ENCODE peak calls at places on chromosomes 3 and 15, in six cellular contexts. G is HFF-Myc, U is progenitor cell of endocrine pancreas, L is cardiac muscle cell, V is mesothelial cell of epicardium, W is fibroblast of villous mesenchyme. E is an unnamed sample.
A peak's percentile ranks its signal among the peaks of the same experiment; 100 is the strongest.

GRCh38 chr15:69854521-69855171 is 243.1 kb downstream of the TLE3 start:
- DNase-seq in G (no peak), U (no peak), L (peak; percentile 95), V (no peak), W (peak; percentile 81), E (no peak)

GRCh38 chr3:18124501-18124900 is 300.6 kb downstream of the SATB1 start:
- DNase-seq in G (peak; percentile 31), U (no peak), L (peak; percentile 60), V (no peak), W (peak; percentile 5), E (no peak)

GRCh38 chr15:73991726-73992593 is at the start of gene STOML1:
- DNase-seq in G (peak; percentile 44), U (peak; percentile 95), L (peak; percentile 97), V (peak; percentile 87), W (peak; percentile 94), E (peak; percentile 82)

GRCh38 chr15:62165029-62165792 is at the start of gene C2CD4B:
- DNase-seq in G (no peak), U (peak; percentile 41), L (peak; percentile 50), V (no peak), W (no peak), E (no peak)

GRCh38 chr3:50607271-50608091 is 4.1 kb downstream of the CISH start:
- DNase-seq in G (no peak), U (no peak), L (no peak), V (no peak), W (no peak), E (no peak)

GRCh38 chr15:31238369-31238768 is 88.3 kb upstream of the KLF13 start:
- DNase-seq in G (no peak), U (no peak), L (no peak), V (no peak), W (no peak), E (no peak)

GRCh38 chr3:68057637-68058320 is 403.4 kb upstream of the SUCLG2 start:
- DNase-seq in G (no peak), U (no peak), L (no peak), V (no peak), W (no peak), E (no peak)

GRCh38 chr3:195095035-195095703 is 175.8 kb downstream of the XXYLT1 start:
- DNase-seq in G (no peak), U (no peak), L (no peak), V (no peak), W (peak; percentile 13), E (peak; percentile 70)

GRCh38 chr3:113278599-113278955 is 67.2 kb downstream of the BOC start:
- DNase-seq in G (no peak), U (no peak), L (no peak), V (no peak), W (no peak), E (no peak)

GRCh38 chr3:98903099-98903498 is 1.6 kb upstream of the DCBLD2 start:
- DNase-seq in G (no peak), U (no peak), L (no peak), V (no peak), W (no peak), E (no peak)

GRCh38 chr15:76418352-76419140 is 82.0 kb downstream of the ISL2 start:
- DNase-seq in G (no peak), U (no peak), L (no peak), V (no peak), W (no peak), E (no peak)

GRCh38 chr3:65666426-65667091 is 372.2 kb downstream of the MAGI1 start:
- DNase-seq in G (no peak), U (no peak), L (peak; percentile 11), V (no peak), W (no peak), E (no peak)

GRCh38 chr3:147360936-147361670 is 45.2 kb downstream of the ZIC4 start:
- DNase-seq in G (no peak), U (no peak), L (no peak), V (no peak), W (no peak), E (no peak)

GRCh38 chr3:159897331-159898075 is 91.1 kb upstream of the IL12A start:
- DNase-seq in G (no peak), U (no peak), L (peak; percentile 89), V (no peak), W (peak; percentile 93), E (no peak)

GRCh38 chr3:151971814-151972579 is 98.6 kb downstream of the SUCNR1 start:
- DNase-seq in G (no peak), U (no peak), L (no peak), V (no peak), W (no peak), E (no peak)

GRCh38 chr3:149968216-149968615 is 2.5 kb downstream of the PFN2 start:
- DNase-seq in G (no peak), U (no peak), L (no peak), V (no peak), W (no peak), E (no peak)

GRCh38 chr3:170226426-170226960 is 4.3 kb downstream of the PRKCI start:
- DNase-seq in G (no peak), U (no peak), L (peak; percentile 32), V (no peak), W (peak; percentile 25), E (no peak)

GRCh38 chr15:57541805-57542504 is 49.7 kb upstream of the MYZAP start:
- DNase-seq in G (peak; percentile 36), U (peak; percentile 47), L (peak; percentile 86), V (no peak), W (peak; percentile 79), E (no peak)

GRCh38 chr3:190446492-190447301 is 3.0 kb downstream of the TMEM207 start:
- DNase-seq in G (no peak), U (no peak), L (no peak), V (no peak), W (peak; percentile 13), E (no peak)

GRCh38 chr15:42385206-42385979 is 26.1 kb downstream of the CAPN3 start:
- DNase-seq in G (no peak), U (peak; percentile 38), L (peak; percentile 76), V (no peak), W (peak; percentile 54), E (no peak)

GRCh38 chr15:89196994-89197393 is 24.4 kb downstream of the RLBP1 start:
- DNase-seq in G (no peak), U (no peak), L (no peak), V (no peak), W (no peak), E (no peak)

GRCh38 chr3:52317601-52318000 is 1.5 kb downstream of the DNAH1 start:
- DNase-seq in G (no peak), U (peak; percentile 45), L (peak; percentile 50), V (peak; percentile 58), W (peak; percentile 32), E (no peak)

GRCh38 chr15:48109856-48110531 is 10.8 kb upstream of the SLC24A5 start:
- DNase-seq in G (no peak), U (no peak), L (no peak), V (no peak), W (no peak), E (no peak)

GRCh38 chr15:77702211-77702957 is 69.7 kb upstream of the LINGO1 start:
- DNase-seq in G (no peak), U (peak; percentile 62), L (peak; percentile 49), V (peak; percentile 55), W (peak; percentile 22), E (no peak)

GRCh38 chr15:96969892-96970710 is 639.6 kb downstream of the NR2F2 start:
- DNase-seq in G (no peak), U (no peak), L (no peak), V (no peak), W (no peak), E (no peak)
- TF ChIP-seq CTCF in G (no peak), U (no peak), L (no peak), V (no peak), W (no peak), E (no peak)

GRCh38 chr3:175176556-175176955 is 317.4 kb downstream of the NAALADL2 start:
- DNase-seq in G (no peak), U (no peak), L (no peak), V (no peak), W (no peak), E (no peak)

GRCh38 chr3:175184392-175184791 is 325.3 kb downstream of the NAALADL2 start:
- DNase-seq in G (no peak), U (no peak), L (no peak), V (no peak), W (no peak), E (no peak)

GRCh38 chr3:175179055-175179454 is 319.9 kb downstream of the NAALADL2 start:
- DNase-seq in G (no peak), U (no peak), L (no peak), V (no peak), W (no peak), E (no peak)
- TF ChIP-seq CTCF in G (no peak), U (no peak), L (no peak), V (no peak), W (no peak), E (no peak)

GRCh38 chr3:128585974-128586373 is 64.6 kb downstream of the RPN1 start:
- DNase-seq in G (no peak), U (no peak), L (no peak), V (no peak), W (no peak), E (no peak)

GRCh38 chr3:128585189-128585588 is 65.4 kb downstream of the RPN1 start:
- DNase-seq in G (no peak), U (no peak), L (no peak), V (no peak), W (no peak), E (no peak)

GRCh38 chr3:128581566-128581965 is 69.1 kb downstream of the RPN1 start:
- DNase-seq in G (no peak), U (no peak), L (no peak), V (no peak), W (no peak), E (no peak)

GRCh38 chr3:128587391-128587790 is 63.2 kb downstream of the RPN1 start:
- DNase-seq in G (no peak), U (no peak), L (no peak), V (no peak), W (no peak), E (no peak)

GRCh38 chr3:128584412-128585020 is 66.1 kb downstream of the RPN1 start:
- DNase-seq in G (peak; percentile 41), U (peak; percentile 31), L (peak; percentile 85), V (no peak), W (peak; percentile 74), E (no peak)
- TF ChIP-seq CTCF in G (peak; percentile 79), U (peak; percentile 65), L (peak; percentile 87), V (peak; percentile 35), W (peak; percentile 83), E (peak; percentile 56)

DNA sequence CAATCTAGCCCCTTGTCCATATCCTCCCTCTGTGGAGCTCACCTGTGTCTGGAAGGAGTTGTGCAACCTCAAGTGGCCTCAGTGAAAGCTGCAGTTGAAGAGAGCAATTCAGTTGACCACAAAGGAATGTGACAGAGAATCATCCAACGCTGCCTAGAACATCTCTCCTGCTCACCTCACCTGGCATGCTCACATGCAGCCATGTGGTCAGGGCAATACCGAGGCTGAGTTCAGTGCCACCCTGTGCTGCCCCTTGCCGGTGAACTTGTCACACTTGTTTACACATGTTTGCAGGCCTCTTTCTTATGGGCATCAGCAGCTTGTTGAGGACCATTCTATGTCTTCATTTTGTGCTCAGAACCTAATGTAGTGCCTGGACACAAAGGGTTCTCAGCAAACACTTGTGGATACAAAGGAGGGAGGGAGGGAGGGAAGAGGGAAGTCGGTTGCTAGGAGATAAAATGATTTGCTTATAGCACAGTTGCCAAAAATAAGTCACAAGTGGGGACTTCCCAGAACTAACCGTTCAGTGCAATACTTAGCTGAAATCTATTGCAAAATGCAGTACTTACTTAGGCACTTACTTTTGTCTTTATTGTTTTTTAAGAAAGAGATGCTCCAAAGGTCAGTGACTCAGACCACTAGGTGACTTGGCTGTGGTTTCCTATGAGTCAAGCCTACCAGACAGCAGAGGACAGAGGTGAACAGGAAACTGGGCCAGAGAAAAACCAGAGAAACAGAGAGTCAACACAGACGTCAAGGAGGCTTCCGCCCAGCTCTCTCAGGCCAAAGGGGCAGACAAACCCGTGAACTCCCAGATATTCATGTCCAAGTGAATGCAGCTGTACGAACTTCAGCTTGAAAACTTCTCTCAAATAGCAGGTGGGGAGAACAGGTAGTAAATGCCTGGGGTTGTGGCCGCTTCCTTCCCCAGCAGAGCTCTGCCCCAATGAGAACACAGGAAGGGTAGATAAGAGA is 227.8 kb upstream of the CTNNB1 start:
- DNase-seq in G (peak; percentile 72), U (no peak), L (peak; percentile 96), V (no peak), W (peak; percentile 99), E (peak; percentile 78)
- TF ChIP-seq CTCF in G (no peak), U (no peak), L (no peak), V (no peak), W (no peak), E (peak; percentile 37)